ENCODE peak calls at places on chromosomes 5 and 9, in eight cellular contexts. E, T, P, X, B, Q, G and C are unnamed samples.
A peak's percentile ranks its signal among the peaks of the same experiment; 100 is the strongest.

GRCh38 chr9:13845460-13845859 is 468.5 kb downstream of the NFIB start:
- DNase-seq in E (no peak), T (no peak), P (no peak), X (no peak), B (no peak), Q (no peak), G (no peak), C (no peak)

GRCh38 chr5:56534102-56534501 is 281.2 kb upstream of the MAP3K1 start:
- DNase-seq in E (peak; percentile 82), T (no peak), P (peak; percentile 89), X (no peak), B (no peak), Q (no peak), G (no peak), C (no peak)

GRCh38 chr9:83511051-83511450 is 27.1 kb downstream of the FRMD3 start:
- DNase-seq in E (no peak), T (peak; percentile 34), P (peak; percentile 68), X (no peak), B (no peak), Q (no peak), G (no peak), C (no peak)

GRCh38 chr9:114370251-114370984 is 17.4 kb downstream of the AKNA start:
- DNase-seq in E (no peak), T (no peak), P (no peak), X (no peak), B (peak; percentile 67), Q (no peak), G (no peak), C (no peak)

GRCh38 chr9:136882109-136882946 is 4.0 kb upstream of the TRAF2 start:
- DNase-seq in E (peak; percentile 62), T (peak; percentile 73), P (peak; percentile 91), X (peak; percentile 49), B (peak; percentile 25), Q (peak; percentile 82), G (peak; percentile 41), C (peak; percentile 50)

GRCh38 chr5:132079619-132080018 is 6.0 kb downstream of the CSF2 start:
- DNase-seq in E (no peak), T (no peak), P (no peak), X (no peak), B (no peak), Q (no peak), G (no peak), C (no peak)

GRCh38 chr5:14144586-14145355 is 1.6 kb downstream of the TRIO start:
- DNase-seq in E (peak; percentile 61), T (peak; percentile 76), P (no peak), X (no peak), B (peak; percentile 77), Q (peak; percentile 73), G (no peak), C (peak; percentile 59)

GRCh38 chr5:153636713-153637112 is 146.2 kb downstream of the GRIA1 start:
- DNase-seq in E (no peak), T (no peak), P (no peak), X (no peak), B (no peak), Q (no peak), G (no peak), C (no peak)

GRCh38 chr5:175873090-175873454 is 1.7 kb downstream of the CPLX2 start:
- DNase-seq in E (no peak), T (no peak), P (no peak), X (no peak), B (no peak), Q (no peak), G (no peak), C (no peak)

GRCh38 chr9:35616681-35617459 is 1.3 kb downstream of the CD72 start:
- DNase-seq in E (peak; percentile 33), T (no peak), P (no peak), X (peak; percentile 22), B (peak; percentile 79), Q (peak; percentile 74), G (no peak), C (no peak)

GRCh38 chr9:75930766-75931311 is 40.4 kb downstream of the PCSK5 start:
- DNase-seq in E (no peak), T (no peak), P (peak; percentile 46), X (no peak), B (no peak), Q (no peak), G (no peak), C (no peak)

GRCh38 chr9:112110773-112111106 is 64.4 kb downstream of the SUSD1 start:
- DNase-seq in E (no peak), T (no peak), P (no peak), X (no peak), B (no peak), Q (no peak), G (no peak), C (no peak)

GRCh38 chr9:74810200-74810599 is 77.5 kb downstream of the TRPM6 start:
- DNase-seq in E (no peak), T (no peak), P (no peak), X (no peak), B (no peak), Q (no peak), G (no peak), C (no peak)

GRCh38 chr5:9927106-9927505 is 297.0 kb upstream of the TAS2R1 start:
- DNase-seq in E (no peak), T (no peak), P (no peak), X (no peak), B (no peak), Q (no peak), G (no peak), C (no peak)

GRCh38 chr5:133398646-133399081 is 213.7 kb downstream of the FSTL4 start:
- DNase-seq in E (no peak), T (peak; percentile 43), P (no peak), X (no peak), B (no peak), Q (no peak), G (no peak), C (no peak)

GRCh38 chr5:17081142-17081541 is 136.3 kb upstream of the BASP1 start:
- DNase-seq in E (no peak), T (no peak), P (no peak), X (no peak), B (no peak), Q (no peak), G (no peak), C (no peak)

GRCh38 chr9:127557466-127557869 is 54.6 kb upstream of the STXBP1 start:
- DNase-seq in E (no peak), T (no peak), P (peak; percentile 50), X (no peak), B (peak; percentile 20), Q (no peak), G (no peak), C (no peak)

GRCh38 chr5:95730730-95731570 is at the start of gene RHOBTB3:
- DNase-seq in E (peak; percentile 73), T (no peak), P (peak; percentile 71), X (no peak), B (peak; percentile 38), Q (peak; percentile 91), G (no peak), C (peak; percentile 89)

GRCh38 chr9:38004809-38005560 is 64.0 kb downstream of the SHB start:
- DNase-seq in E (peak; percentile 63), T (no peak), P (no peak), X (no peak), B (no peak), Q (no peak), G (no peak), C (no peak)

GRCh38 chr5:1975898-1976765 is 93.4 kb upstream of the IRX4 start:
- DNase-seq in E (no peak), T (no peak), P (no peak), X (no peak), B (no peak), Q (no peak), G (peak; percentile 2), C (no peak)

DNA sequence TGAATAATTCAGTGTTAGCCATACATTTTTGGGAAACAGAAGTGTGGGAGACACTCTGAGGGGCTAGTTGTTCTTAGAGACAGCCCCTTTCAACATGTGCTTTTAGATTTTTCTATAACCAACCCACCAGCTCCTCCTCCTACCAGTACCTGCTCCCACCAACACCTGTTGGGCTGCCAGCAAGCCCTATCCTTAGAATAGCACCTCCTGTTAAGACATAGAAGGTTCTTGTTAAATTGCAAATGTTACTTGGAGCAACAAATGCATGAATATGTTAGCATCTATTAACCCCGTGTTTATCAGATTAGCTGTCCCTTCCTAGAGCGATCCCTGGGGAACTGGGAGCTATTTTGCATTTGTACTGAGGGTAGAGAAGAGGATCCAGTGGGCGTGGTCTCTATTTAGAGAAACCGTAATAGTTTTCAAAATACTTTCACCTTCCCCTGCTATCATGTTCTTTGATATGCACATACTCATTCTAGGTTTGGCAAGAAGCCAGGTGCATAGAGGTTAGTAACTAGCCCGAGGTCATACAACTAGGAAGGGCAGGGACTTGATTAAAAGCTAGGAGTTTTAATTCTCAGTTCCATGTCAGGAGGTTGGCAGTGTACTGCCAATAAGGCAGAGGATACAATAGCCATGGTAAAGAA is 334.4 kb downstream of the KCTD16 start:
- DNase-seq in E (no peak), T (no peak), P (no peak), X (no peak), B (no peak), Q (no peak), G (no peak), C (no peak)
- TF ChIP-seq CTCF in E (no peak), T (no peak), P (no peak), X (no peak), B (no peak), Q (no peak), G (no peak), C (no peak)

GRCh38 chr5:151023047-151023615 is 2.7 kb downstream of the GPX3 start:
- DNase-seq in E (no peak), T (no peak), P (peak; percentile 3), X (no peak), B (no peak), Q (peak; percentile 74), G (no peak), C (peak; percentile 97)

GRCh38 chr5:151024894-151025606 is 4.7 kb downstream of the GPX3 start:
- DNase-seq in E (no peak), T (no peak), P (peak; percentile 32), X (no peak), B (no peak), Q (no peak), G (no peak), C (no peak)

GRCh38 chr5:151022511-151023018 is 2.2 kb downstream of the GPX3 start:
- DNase-seq in E (no peak), T (no peak), P (peak; percentile 19), X (no peak), B (no peak), Q (peak; percentile 50), G (no peak), C (no peak)

GRCh38 chr5:151024440-151024839 is 4.0 kb downstream of the GPX3 start:
- DNase-seq in E (no peak), T (no peak), P (no peak), X (no peak), B (no peak), Q (no peak), G (no peak), C (no peak)

GRCh38 chr5:151023651-151024050 is 3.3 kb downstream of the GPX3 start:
- DNase-seq in E (peak; percentile 66), T (no peak), P (peak; percentile 15), X (no peak), B (no peak), Q (peak; percentile 64), G (no peak), C (peak; percentile 73)
- H3K4me1 ChIP-seq in E (peaks cover 20% of the 10 kb centered on the region), T (no peaks in the 10 kb centered on the region), P (peaks cover 12% of the 10 kb centered on the region), X (peaks cover 11% of the 10 kb centered on the region), B (no peaks in the 10 kb centered on the region), Q (peaks cover 74% of the 10 kb centered on the region), G (peaks cover 2% of the 10 kb centered on the region), C (peaks cover 70% of the 10 kb centered on the region)

GRCh38 chr5:178450121-178450631 is 140.0 kb downstream of the COL23A1 start:
- DNase-seq in E (no peak), T (no peak), P (no peak), X (no peak), B (no peak), Q (no peak), G (no peak), C (no peak)
- H3K4me3 ChIP-seq in E (no peak overlapping the region), T (no peak overlapping the region), P (no peak overlapping the region), X (no peak overlapping the region), B (no peak overlapping the region), Q (no peak overlapping the region), G (no peak overlapping the region), C (no peak overlapping the region)

GRCh38 chr9:106575903-106576755 is 286.8 kb upstream of the ZNF462 start:
- DNase-seq in E (no peak), T (no peak), P (no peak), X (no peak), B (no peak), Q (no peak), G (no peak), C (no peak)
- TF ChIP-seq CTCF in E (no peak), T (no peak), P (no peak), X (no peak), B (no peak), Q (no peak), G (no peak), C (no peak)